ENCODE peak calls at places on chromosomes 13 and 19, in seven cellular contexts. X, T, S, W, E, I and Y are unnamed samples.

GRCh38 chr13:109868583-109869311 is 82.4 kb upstream of the IRS2 start:
- DNase-seq in X (no peak), E (no peak), T (no peak), I (no peak), S (no peak), W (no peak), Y (no peak)

GRCh38 chr19:45097450-45097775 is 4.4 kb downstream of the PPP1R37 start:
- DNase-seq in X (no peak), W (no peak), S (no peak), T (no peak), E (no peak), I (no peak), Y (no peak)

GRCh38 chr19:12799723-12800343 is 1.8 kb downstream of the PRDX2 start:
- DNase-seq in T (no peak), X (no peak), E (no peak), S (no peak), W (no peak), I (no peak), Y (no peak)

GRCh38 chr19:40298026-40298425 is 12.9 kb upstream of the AKT2 start:
- DNase-seq in E (no peak), S (no peak), W (no peak), T (no peak), X (no peak), I (no peak), Y (no peak)

GRCh38 chr13:31909889-31910551 is 121.6 kb upstream of the FRY start:
- DNase-seq in X (peak), E (no peak), T (peak), I (peak), W (peak), S (peak), Y (peak)

GRCh38 chr13:19150226-19150625 is 31.4 kb downstream of the TUBA3C start:
- DNase-seq in W (no peak), S (no peak), I (no peak), X (no peak), E (no peak), T (no peak), Y (no peak)

GRCh38 chr13:32639502-32640105 is 53.4 kb downstream of the PDS5B start:
- DNase-seq in S (peak), X (peak), E (no peak), T (peak), W (peak), I (peak), Y (peak)

GRCh38 chr13:39900106-39900750 is 244.8 kb downstream of the COG6 start:
- DNase-seq in T (no peak), S (no peak), X (no peak), I (no peak), E (no peak), W (no peak), Y (no peak)

GRCh38 chr13:110756268-110756667 is 42.8 kb downstream of the ING1 start:
- DNase-seq in T (no peak), W (no peak), E (no peak), X (no peak), S (no peak), I (no peak), Y (no peak)

GRCh38 chr19:38118176-38118575 is 105.8 kb downstream of the DPF1 start:
- DNase-seq in T (no peak), E (no peak), W (no peak), S (no peak), I (no peak), X (no peak), Y (no peak)

GRCh38 chr13:79895416-79895815 is 414.5 kb downstream of the NDFIP2 start:
- DNase-seq in S (no peak), E (no peak), I (no peak), W (no peak), T (no peak), X (no peak), Y (no peak)

GRCh38 chr19:30883071-30883470 is 466.2 kb downstream of the TSHZ3 start:
- DNase-seq in I (no peak), S (no peak), E (no peak), X (no peak), T (no peak), W (no peak), Y (no peak)

GRCh38 chr19:1807695-1808394 is 4.2 kb downstream of the ATP8B3 start:
- DNase-seq in X (no peak), W (no peak), E (no peak), S (no peak), T (no peak), I (no peak), Y (no peak)

GRCh38 chr19:4454952-4455738 is 2.4 kb downstream of the UBXN6 start:
- DNase-seq in X (no peak), S (peak), W (no peak), I (no peak), E (no peak), T (no peak), Y (no peak)

GRCh38 chr19:39997595-39998216 is 846 bp downstream of the ZNF546 start:
- DNase-seq in E (no peak), I (no peak), W (peak), S (peak), T (peak), X (no peak), Y (no peak)

GRCh38 chr13:71864981-71865857 is 1.8 kb downstream of the DACH1 start:
- DNase-seq in W (no peak), S (no peak), I (no peak), E (peak), X (no peak), T (peak), Y (no peak)

GRCh38 chr13:98476106-98476505 is 100.8 kb downstream of the STK24 start:
- DNase-seq in W (no peak), X (no peak), E (no peak), S (no peak), T (peak), I (no peak), Y (no peak)

GRCh38 chr19:29917911-29918310 is 24.1 kb upstream of the URI1 start:
- DNase-seq in W (no peak), I (no peak), E (no peak), T (no peak), S (no peak), X (no peak), Y (no peak)

GRCh38 chr19:47618771-47619170 is 9.8 kb downstream of the BICRA start:
- DNase-seq in X (no peak), E (no peak), T (no peak), I (no peak), S (no peak), W (no peak), Y (no peak)

GRCh38 chr19:623974-624373 is 9.4 kb downstream of the POLRMT start:
- DNase-seq in X (no peak), S (no peak), W (no peak), E (no peak), I (no peak), T (no peak), Y (no peak)

GRCh38 chr13:60398949-60399589 is 2.0 kb downstream of the TDRD3 start:
- DNase-seq in E (no peak), T (no peak), X (no peak), I (no peak), W (no peak), S (peak), Y (no peak)

GRCh38 chr13:28248080-28248479 is 109.7 kb downstream of the PAN3 start:
- DNase-seq in X (no peak), S (no peak), E (no peak), T (no peak), W (no peak), I (no peak), Y (no peak)

GRCh38 chr19:14405758-14406644 is 13.1 kb downstream of the DDX39A start:
- DNase-seq in X (peak), W (peak), S (peak), T (peak), I (peak), E (peak), Y (no peak)

GRCh38 chr19:2302319-2303208 is 5.4 kb downstream of the LINGO3 start:
- DNase-seq in T (no peak), W (no peak), S (peak), I (no peak), E (peak), X (no peak), Y (no peak)

GRCh38 chr13:50708461-50708860 is 135.0 kb downstream of the DLEU7 start:
- DNase-seq in E (no peak), S (no peak), T (no peak), W (no peak), I (no peak), X (no peak), Y (no peak)

GRCh38 chr19:36114763-36115452 is at the start of gene POLR2I:
- DNase-seq in E (peak), W (peak), S (peak), X (peak), I (peak), T (peak), Y (peak)

GRCh38 chr19:36112678-36113077 is 1.7 kb downstream of the OVOL3 start:
- DNase-seq in I (no peak), S (no peak), X (no peak), W (no peak), E (no peak), T (no peak), Y (no peak)

GRCh38 chr19:36113425-36113824 is 1.2 kb downstream of the POLR2I start:
- DNase-seq in E (no peak), X (no peak), T (no peak), I (no peak), W (no peak), S (no peak), Y (no peak)

GRCh38 chr19:36115453-36116343 is at the start of gene TBCB:
- DNase-seq in I (no peak), E (no peak), T (peak), X (no peak), S (peak), W (peak), Y (peak)

GRCh38 chr19:36113895-36114762 is 546 bp downstream of the POLR2I start:
- DNase-seq in S (peak), W (no peak), I (no peak), E (peak), X (no peak), T (peak), Y (no peak)
- TF ChIP-seq CTCF in S (peak), W (peak), I (peak), E (peak), X (no peak), T (peak), Y (no peak)

GRCh38 chr19:11141937-11142527 is 13.6 kb downstream of the SPC24 start:
- DNase-seq in W (peak), X (no peak), E (peak), I (no peak), S (peak), T (no peak), Y (no peak)
- TF ChIP-seq SIN3A in W (no peak), X (no peak), E (no peak), I (no peak), S (no peak), T (no peak), Y (no peak)

GRCh38 chr13:95231393-95231792 is 69.9 kb downstream of the ABCC4 start:
- DNase-seq in S (no peak), W (no peak), E (no peak), I (no peak), T (no peak), X (no peak), Y (no peak)
- H3K4me3 ChIP-seq in S (no peak), W (no peak), E (no peak), I (no peak), T (no peak), X (no peak), Y (no peak)

GRCh38 chr13:73945371-73945770 is 188.8 kb downstream of the KLF12 start:
- DNase-seq in E (no peak), S (no peak), T (no peak), I (no peak), W (no peak), X (no peak), Y (no peak)
- TF ChIP-seq CTCF in E (no peak), S (no peak), T (peak), I (no peak), W (no peak), X (no peak), Y (no peak)

DNA sequence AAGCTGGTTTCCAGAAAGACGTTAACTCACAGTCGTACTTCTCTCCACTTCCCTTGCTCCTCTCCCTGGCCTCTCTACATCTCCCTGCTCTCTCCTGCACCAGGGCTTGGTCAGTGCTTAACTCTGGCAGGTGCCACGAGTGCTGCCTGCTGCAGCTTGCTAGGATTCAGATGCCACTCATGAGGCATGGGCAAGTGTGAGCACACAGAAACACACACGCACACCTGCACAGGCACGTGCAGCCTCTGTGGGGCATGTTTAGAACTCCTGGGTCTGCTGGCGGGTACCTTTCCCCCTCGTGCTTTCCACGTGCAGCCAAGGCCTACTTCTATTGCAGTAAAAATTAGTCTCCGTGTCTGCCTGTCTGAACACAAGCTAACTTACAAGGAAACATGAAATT is 31.8 kb downstream of the SOX1 start:
- DNase-seq in I (no peak), W (no peak), X (no peak), S (no peak), E (peak), T (no peak), Y (no peak)
- TF ChIP-seq SIN3A in I (no peak), W (no peak), X (no peak), S (no peak), E (no peak), T (no peak), Y (no peak)

GRCh38 chr19:43634068-43634467 is 5.6 kb downstream of the CADM4 start:
- DNase-seq in I (no peak), S (no peak), W (no peak), E (no peak), X (no peak), T (no peak), Y (no peak)

GRCh38 chr19:43633520-43633919 is 6.1 kb downstream of the CADM4 start:
- DNase-seq in S (no peak), T (no peak), I (no peak), W (no peak), E (no peak), X (no peak), Y (no peak)

GRCh38 chr19:43634877-43635560 is 4.6 kb downstream of the CADM4 start:
- DNase-seq in S (no peak), I (no peak), T (no peak), X (no peak), E (peak), W (peak), Y (no peak)

GRCh38 chr19:43636121-43636683 is 3.4 kb downstream of the CADM4 start:
- DNase-seq in S (no peak), E (peak), W (peak), X (no peak), I (no peak), T (no peak), Y (no peak)

DNA sequence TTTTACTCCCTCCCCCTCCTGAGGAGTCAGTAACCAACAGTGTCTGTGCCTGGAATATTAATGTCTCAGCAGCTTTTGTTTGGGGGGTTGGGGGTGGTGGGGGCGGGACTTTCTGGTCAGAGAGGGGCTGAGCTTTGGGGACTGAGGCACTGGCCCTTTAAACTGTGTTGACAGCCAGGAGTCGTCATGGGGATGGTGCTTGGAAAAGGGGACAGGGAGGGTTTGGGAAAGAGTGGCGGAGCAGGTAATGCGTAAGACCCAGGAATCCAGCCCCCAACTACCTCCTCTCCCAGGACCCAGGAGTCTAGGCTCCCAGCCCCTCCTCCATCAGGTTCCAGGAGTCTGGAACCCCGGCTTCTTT is 5.2 kb downstream of the CADM4 start:
- DNase-seq in S (no peak), E (peak), W (no peak), T (no peak), X (no peak), I (no peak), Y (no peak)
- H3K4me3 ChIP-seq in S (no peak), E (peak), W (peak), T (no peak), X (no peak), I (no peak), Y (peak)